ENCODE peak calls at places on chromosomes 3 and 15, in eight cellular contexts. D, U, Y, B, J, A, H and F are unnamed samples.

GRCh38 chr15:69060041-69060481 is 45.6 kb downstream of the NOX5 start:
- DNase-seq in U (no peak), Y (no peak), J (no peak), B (no peak), H (no peak), A (no peak), D (no peak), F (no peak)

GRCh38 chr3:142180761-142181362 is 31.5 kb upstream of the TFDP2 start:
- DNase-seq in U (peak; percentile 71), B (peak; percentile 37), Y (no peak), A (peak; percentile 35), H (no peak), J (peak; percentile 61), D (no peak), F (peak; percentile 54)

GRCh38 chr3:178392553-178392952 is 143.7 kb upstream of the KCNMB2 start:
- DNase-seq in A (no peak), U (peak; percentile 87), H (no peak), Y (no peak), D (no peak), J (no peak), B (peak; percentile 23), F (peak; percentile 35)

GRCh38 chr3:167901087-167901486 is 165.6 kb downstream of the SERPINI1 start:
- DNase-seq in D (no peak), Y (no peak), U (peak; percentile 3), J (no peak), A (no peak), B (no peak), H (no peak), F (no peak)

GRCh38 chr3:180325958-180326357 is 276.0 kb upstream of the TTC14 start:
- DNase-seq in B (no peak), Y (no peak), H (no peak), A (no peak), J (no peak), D (no peak), U (no peak), F (no peak)

GRCh38 chr3:60752800-60753199 is 498.5 kb downstream of the FHIT start:
- DNase-seq in D (no peak), A (no peak), B (no peak), Y (no peak), J (no peak), H (no peak), U (no peak), F (peak; percentile 80)

GRCh38 chr15:51401872-51402517 is 60.5 kb downstream of the GLDN start:
- DNase-seq in D (no peak), J (peak; percentile 46), H (peak; percentile 67), Y (no peak), U (peak; percentile 57), B (peak; percentile 54), A (no peak), F (peak; percentile 44)

GRCh38 chr3:139670196-139670595 is 7.6 kb downstream of the NMNAT3 start:
- DNase-seq in J (no peak), B (no peak), H (no peak), D (no peak), Y (no peak), A (no peak), U (no peak), F (no peak)

GRCh38 chr3:122985539-122985938 is 42.0 kb downstream of the SEMA5B start:
- DNase-seq in J (no peak), Y (no peak), U (no peak), A (no peak), H (no peak), B (no peak), D (no peak), F (no peak)

GRCh38 chr3:45443459-45443858 is 55.1 kb downstream of the LARS2 start:
- DNase-seq in J (no peak), H (no peak), D (no peak), A (no peak), U (no peak), B (no peak), Y (no peak), F (peak; percentile 52)

DNA sequence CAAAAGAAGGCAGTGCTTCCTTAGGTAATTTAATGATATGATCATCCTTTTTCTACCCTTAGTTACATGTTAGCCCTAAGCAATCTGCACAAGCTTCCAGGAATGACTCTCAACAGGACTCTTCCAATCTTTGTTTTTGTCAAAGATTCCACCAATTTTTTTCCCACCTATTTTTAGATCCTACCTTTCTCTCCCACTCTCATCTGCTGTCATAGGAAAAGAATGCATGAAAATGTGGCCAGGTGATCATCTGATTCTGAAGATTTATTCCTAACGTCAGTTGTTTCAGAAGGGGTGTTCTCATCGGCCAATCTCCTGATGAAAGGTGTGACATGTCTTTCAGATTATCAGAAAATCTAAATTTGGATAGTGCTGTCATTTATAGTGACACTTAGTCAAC is 7.2 kb downstream of the CCDC54 start:
- DNase-seq in A (no peak), H (no peak), D (no peak), J (no peak), Y (no peak), U (no peak), B (no peak), F (no peak)
- TF ChIP-seq CTCF in A (no peak), H (no peak), D (no peak), J (no peak), Y (no peak), U (no peak), B (no peak), F (no peak)

GRCh38 chr3:59483191-59483590 is 433.4 kb upstream of the CFAP20DC start:
- DNase-seq in H (no peak), B (no peak), U (no peak), Y (no peak), J (no peak), D (no peak), A (no peak), F (no peak)
- H3K4me3 ChIP-seq in H (no peak overlapping the region), B (no peak overlapping the region), U (no peak overlapping the region), Y (no peak overlapping the region), J (no peak overlapping the region), D (no peak overlapping the region), A (no peak overlapping the region), F (no peak overlapping the region)

GRCh38 chr3:128322030-128323022 is 144.4 kb downstream of the DNAJB8 start:
- DNase-seq in A (peak; percentile 42), H (peak; percentile 68), J (peak; percentile 34), D (peak; percentile 13), U (peak; percentile 67), B (peak; percentile 25), Y (no peak), F (peak; percentile 54)
- TF ChIP-seq CTCF in A (peak; percentile 46), H (peak; percentile 54), J (peak; percentile 23), D (peak; percentile 67), U (peak; percentile 68), B (peak; percentile 58), Y (peak; percentile 32), F (peak; percentile 74)

DNA sequence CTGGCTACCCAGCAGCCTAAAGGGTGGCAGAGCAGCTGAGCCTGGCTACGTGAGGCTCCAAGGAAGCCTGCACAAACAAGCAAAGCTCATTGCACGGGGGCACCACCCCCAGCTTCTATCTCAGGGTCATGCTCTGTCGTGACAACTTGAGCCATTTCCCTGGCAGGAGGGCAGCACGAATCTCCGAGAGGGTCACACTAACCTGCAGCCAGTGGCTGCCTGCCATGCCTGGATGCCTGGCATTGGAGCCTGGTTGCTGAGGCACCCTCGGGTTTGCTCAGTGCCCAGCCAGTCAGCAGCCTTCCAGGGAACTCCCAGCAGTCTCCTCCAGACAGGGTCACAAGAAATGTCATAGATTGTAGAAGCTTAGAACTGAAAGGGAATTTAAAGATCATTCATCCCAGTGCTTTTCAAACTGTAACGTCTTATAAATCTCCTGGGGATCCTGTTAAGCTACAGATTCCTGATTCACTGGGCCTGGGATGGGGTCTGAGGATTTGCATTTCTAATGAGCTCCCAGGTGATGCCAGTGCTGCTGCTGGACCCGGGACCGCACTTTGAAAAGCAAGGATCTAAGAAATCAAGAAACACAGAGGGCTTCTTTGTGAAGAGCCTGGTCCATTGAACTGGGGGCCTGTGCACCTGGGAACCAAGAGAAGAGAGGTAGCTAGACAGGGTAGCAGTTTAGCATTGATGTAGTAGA is 48.4 kb downstream of the TMEM266 start:
- DNase-seq in J (no peak), Y (peak; percentile 20), A (no peak), D (no peak), H (no peak), B (no peak), U (no peak), F (no peak)
- H3K4me3 ChIP-seq in J (no peak overlapping the region), Y (no peak overlapping the region), A (no peak overlapping the region), D (no peak overlapping the region), H (no peak overlapping the region), B (no peak overlapping the region), U (no peak overlapping the region), F (no peak overlapping the region)

GRCh38 chr3:126418256-126418530 is 23.5 kb downstream of the CFAP100 start:
- DNase-seq in A (no peak), J (no peak), Y (no peak), U (no peak), D (no peak), B (no peak), H (no peak), F (no peak)
- TF ChIP-seq CTCF in A (no peak), J (no peak), Y (no peak), U (no peak), D (no peak), B (no peak), H (no peak), F (no peak)

GRCh38 chr15:75045332-75046015 is 22.1 kb downstream of the PPCDC start:
- DNase-seq in B (no peak), U (no peak), H (no peak), Y (no peak), D (no peak), A (no peak), J (no peak), F (no peak)

GRCh38 chr15:75042730-75043508 is 19.5 kb downstream of the PPCDC start:
- DNase-seq in H (peak; percentile 95), J (peak; percentile 79), Y (peak; percentile 94), U (peak; percentile 53), D (no peak), A (peak; percentile 48), B (peak; percentile 59), F (peak; percentile 81)

GRCh38 chr15:75043509-75044257 is 20.3 kb downstream of the PPCDC start:
- DNase-seq in D (peak; percentile 98), B (no peak), Y (peak; percentile 88), A (peak; percentile 95), H (peak; percentile 96), J (peak; percentile 18), U (peak; percentile 100), F (peak; percentile 100)

GRCh38 chr15:75048394-75048793 is 25.0 kb downstream of the PPCDC start:
- DNase-seq in H (no peak), B (no peak), U (no peak), Y (no peak), D (no peak), A (no peak), J (no peak), F (no peak)

DNA sequence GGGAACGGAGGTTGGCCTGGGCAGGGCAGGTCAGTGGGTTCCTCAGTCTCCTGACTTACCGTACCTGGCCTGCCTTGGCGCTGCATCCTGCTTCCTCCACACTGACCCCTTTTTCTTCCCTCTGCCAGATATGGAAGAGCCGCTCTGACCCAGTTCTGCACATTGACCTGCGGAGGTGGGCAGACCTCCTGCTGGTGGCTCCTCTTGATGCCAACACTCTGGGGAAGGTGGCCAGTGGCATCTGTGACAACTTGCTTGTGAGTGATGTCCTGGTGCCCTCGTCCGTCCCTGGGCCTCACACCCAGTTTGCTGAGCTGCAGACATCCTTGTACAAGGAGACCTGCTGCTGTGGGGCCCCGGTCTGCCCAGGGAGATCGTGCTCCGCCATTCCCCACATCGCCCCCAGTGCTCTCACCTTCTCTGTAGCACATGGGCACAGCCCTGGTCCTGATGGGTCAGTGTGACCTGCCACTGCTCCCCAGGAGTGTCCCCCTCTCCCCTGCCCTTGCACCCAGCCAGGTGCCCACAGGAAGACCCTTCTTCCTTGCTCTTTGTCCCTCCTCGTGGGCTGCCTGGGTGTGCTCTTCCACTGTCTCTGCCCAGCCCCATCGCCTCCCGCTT is 21.0 kb downstream of the PPCDC start:
- DNase-seq in A (no peak), U (no peak), Y (no peak), B (no peak), J (no peak), D (no peak), H (no peak), F (no peak)
- H3K4me3 ChIP-seq in A (no peak overlapping the region), U (peak overlapping the region; percentile 21), Y (peak overlapping the region; percentile 15), B (no peak overlapping the region), J (no peak overlapping the region), D (peak overlapping the region; percentile 10), H (peak overlapping the region; percentile 24), F (peak overlapping the region; percentile 21)